ENCODE peak calls at places on chromosomes 16 and 17, in ten cellular contexts. K is sigmoid colon, U is K562, X is H1, H is GM12878, T is SK-N-SH, Y is transverse colon, S is esophagus muscularis mucosa, R is upper lobe of left lung, Z is HepG2. P is an unnamed sample.

GRCh38 chr16:55225972-55226542 is 97.9 kb upstream of the IRX6 start:
- DNase-seq in U (no peak), K (no peak), S (peak), Z (no peak), R (no peak), Y (no peak), X (no peak), H (no peak), T (no peak), P (no peak)

GRCh38 chr16:21646721-21647561 is 5.5 kb downstream of the IGSF6 start:
- DNase-seq in K (no peak), S (no peak), X (no peak), H (peak), U (no peak), Z (no peak), R (peak), T (no peak), Y (peak), P (peak)

GRCh38 chr16:70646260-70647241 is at the start of gene IL34:
- DNase-seq in T (peak), K (peak), Y (no peak), H (no peak), U (no peak), R (no peak), S (no peak), Z (no peak), X (no peak), P (no peak)

GRCh38 chr17:76333673-76334505 is 19.8 kb downstream of the PRPSAP1 start:
- DNase-seq in U (no peak), Z (no peak), H (no peak), T (no peak), K (peak), R (no peak), S (no peak), X (no peak), Y (no peak), P (no peak)

GRCh38 chr17:81923302-81924260 is 4.0 kb downstream of the MAFG start:
- DNase-seq in Z (no peak), R (peak), K (peak), U (peak), Y (peak), X (no peak), H (no peak), T (no peak), S (no peak), P (peak)

GRCh38 chr17:59521465-59522126 is 43.8 kb upstream of the DHX40 start:
- DNase-seq in H (peak), T (peak), S (no peak), R (peak), Y (peak), X (peak), K (peak), Z (peak), U (peak), P (peak)

GRCh38 chr17:2102931-2103398 is 48.1 kb downstream of the HIC1 start:
- DNase-seq in K (peak), T (no peak), U (no peak), Z (no peak), S (no peak), H (no peak), X (no peak), Y (no peak), R (no peak), P (no peak)

GRCh38 chr16:85611205-85611454 is 2.0 kb upstream of the GSE1 start:
- DNase-seq in S (no peak), T (no peak), Y (no peak), K (no peak), R (no peak), H (no peak), X (no peak), Z (no peak), U (peak), P (no peak)

GRCh38 chr16:80804061-80804450 is 342 bp downstream of the CDYL2 start:
- DNase-seq in Y (peak), S (no peak), H (no peak), T (no peak), R (peak), X (peak), Z (peak), K (no peak), U (peak), P (no peak)

GRCh38 chr16:51024703-51025102 is 126.4 kb downstream of the SALL1 start:
- DNase-seq in X (no peak), T (no peak), H (no peak), K (no peak), U (no peak), Z (no peak), R (no peak), S (no peak), Y (no peak), P (no peak)

GRCh38 chr16:86199182-86199581 is 300.2 kb downstream of the IRF8 start:
- DNase-seq in K (no peak), U (no peak), S (no peak), H (no peak), Z (no peak), Y (no peak), R (no peak), T (no peak), X (no peak), P (no peak)

GRCh38 chr16:3525951-3526350 is 25.1 kb downstream of the CLUAP1 start:
- DNase-seq in S (no peak), Z (no peak), Y (no peak), R (no peak), U (no peak), X (no peak), H (no peak), T (no peak), K (no peak), P (no peak)

GRCh38 chr16:31143036-31143888 is 6.6 kb downstream of the PRSS36 start:
- DNase-seq in H (no peak), R (peak), T (peak), X (peak), S (no peak), U (no peak), Z (no peak), Y (no peak), K (peak), P (no peak)

GRCh38 chr17:82998637-82999036 is 80.8 kb upstream of the METRNL start:
- DNase-seq in T (no peak), Z (no peak), S (no peak), K (no peak), X (no peak), U (no peak), Y (no peak), R (no peak), H (no peak), P (no peak)

DNA sequence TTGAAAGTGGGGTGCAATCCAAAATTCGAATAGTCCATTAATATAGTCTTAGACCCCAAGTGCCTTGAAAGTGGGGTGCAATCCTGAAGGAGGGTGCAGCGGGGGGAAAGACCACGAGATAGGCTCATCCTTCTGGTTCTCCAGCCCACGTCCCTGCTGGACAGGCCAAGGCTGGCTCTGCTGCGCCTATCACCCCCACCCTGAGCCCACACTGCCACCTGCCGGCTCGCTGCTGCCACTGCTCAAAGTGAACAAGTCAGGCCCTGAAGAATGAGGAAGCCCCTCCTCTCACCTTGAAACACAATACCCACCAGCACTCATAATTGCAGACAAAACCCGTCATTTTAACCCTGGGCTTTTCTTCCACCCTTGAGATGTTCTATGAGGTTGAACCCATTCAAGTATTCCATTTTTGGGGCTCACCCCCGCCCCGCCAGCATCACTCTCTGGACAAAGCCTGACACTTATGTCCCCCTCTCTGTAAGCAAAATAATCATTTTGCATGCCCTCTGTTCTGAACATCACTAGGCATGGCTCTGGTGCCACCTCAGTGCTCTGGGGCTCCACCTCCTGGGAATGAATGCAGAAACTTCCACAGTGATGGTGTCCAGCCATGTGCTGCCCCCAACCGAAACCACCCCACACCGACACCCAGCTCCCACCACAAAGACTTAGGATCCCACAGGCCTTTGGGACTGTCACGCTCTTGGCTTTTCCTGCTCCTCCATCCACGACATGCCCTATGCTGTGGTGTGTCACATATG is 56.8 kb downstream of the BEAN1 start:
- DNase-seq in H (no peak), R (peak), S (no peak), T (peak), X (peak), K (peak), U (peak), Z (peak), Y (peak), P (peak)
- H3K4me3 ChIP-seq in H (no peak), R (no peak), S (no peak), T (peak), X (no peak), K (no peak), U (no peak), Z (no peak), Y (no peak), P (no peak)

GRCh38 chr17:628507-628941 is 86.1 kb downstream of the VPS53 start:
- DNase-seq in U (no peak), R (peak), S (no peak), K (peak), T (no peak), H (no peak), Y (no peak), X (no peak), Z (no peak), P (no peak)

GRCh38 chr17:632551-632950 is 82.1 kb downstream of the VPS53 start:
- DNase-seq in T (no peak), S (no peak), R (no peak), K (no peak), X (no peak), Z (no peak), H (no peak), Y (no peak), U (no peak), P (no peak)

GRCh38 chr17:628089-628488 is 86.5 kb downstream of the VPS53 start:
- DNase-seq in X (no peak), Y (no peak), K (no peak), Z (no peak), H (no peak), T (no peak), U (no peak), S (no peak), R (no peak), P (no peak)

GRCh38 chr17:633133-633532 is 81.5 kb downstream of the VPS53 start:
- DNase-seq in K (no peak), T (no peak), Z (no peak), U (no peak), X (no peak), H (no peak), R (no peak), S (no peak), Y (no peak), P (no peak)

GRCh38 chr17:633641-634091 is 81.0 kb downstream of the VPS53 start:
- DNase-seq in K (peak), U (no peak), Y (no peak), H (no peak), T (no peak), Z (no peak), X (no peak), S (no peak), R (no peak), P (no peak)
- TF ChIP-seq EP300 in K (no peak), U (no peak), Y (no peak), H (no peak), T (no peak), Z (no peak), X (no peak), S (no peak), R (no peak), P (no peak)

GRCh38 chr17:229130-229944 is 47.9 kb upstream of the DOC2B start:
- DNase-seq in Y (peak), H (no peak), Z (no peak), K (peak), T (no peak), R (no peak), S (no peak), U (no peak), X (no peak), P (no peak)
- TF ChIP-seq POLR2AphosphoS5 in Y (no peak), H (no peak), Z (no peak), K (no peak), T (no peak), R (no peak), S (no peak), U (no peak), X (no peak), P (no peak)

GRCh38 chr17:39618956-39619785 is 7.6 kb upstream of the PPP1R1B start:
- DNase-seq in U (no peak), K (no peak), T (no peak), R (no peak), S (no peak), Z (peak), H (no peak), Y (no peak), X (no peak), P (no peak)

GRCh38 chr17:39618252-39618913 is 8.4 kb upstream of the PPP1R1B start:
- DNase-seq in T (peak), U (no peak), K (no peak), Y (peak), Z (no peak), X (peak), S (no peak), R (no peak), H (no peak), P (no peak)

GRCh38 chr17:39617100-39617445 is 9.4 kb upstream of the NEUROD2 start:
- DNase-seq in R (no peak), X (no peak), Z (no peak), Y (no peak), U (no peak), H (no peak), T (no peak), S (no peak), K (no peak), P (no peak)

GRCh38 chr17:39619786-39620101 is 7.0 kb upstream of the PPP1R1B start:
- DNase-seq in X (no peak), Y (no peak), H (no peak), R (no peak), U (no peak), S (no peak), K (no peak), T (no peak), Z (peak), P (no peak)

GRCh38 chr17:39617446-39618251 is 9.1 kb upstream of the PPP1R1B start:
- DNase-seq in T (peak), Z (no peak), Y (peak), U (peak), S (no peak), X (peak), H (no peak), K (peak), R (peak), P (peak)
- H3K4me3 ChIP-seq in T (peak), Z (peak), Y (peak), U (peak), S (peak), X (peak), H (peak), K (peak), R (peak), P (peak)

GRCh38 chr16:10895053-10895946 is 18.3 kb downstream of the CIITA start:
- DNase-seq in Z (peak), T (no peak), K (no peak), R (no peak), X (peak), H (no peak), U (peak), Y (peak), S (no peak), P (no peak)
- TF ChIP-seq EP300 in Z (no peak), T (no peak), K (no peak), R (no peak), X (peak), H (no peak), U (no peak), Y (no peak), S (no peak), P (no peak)

DNA sequence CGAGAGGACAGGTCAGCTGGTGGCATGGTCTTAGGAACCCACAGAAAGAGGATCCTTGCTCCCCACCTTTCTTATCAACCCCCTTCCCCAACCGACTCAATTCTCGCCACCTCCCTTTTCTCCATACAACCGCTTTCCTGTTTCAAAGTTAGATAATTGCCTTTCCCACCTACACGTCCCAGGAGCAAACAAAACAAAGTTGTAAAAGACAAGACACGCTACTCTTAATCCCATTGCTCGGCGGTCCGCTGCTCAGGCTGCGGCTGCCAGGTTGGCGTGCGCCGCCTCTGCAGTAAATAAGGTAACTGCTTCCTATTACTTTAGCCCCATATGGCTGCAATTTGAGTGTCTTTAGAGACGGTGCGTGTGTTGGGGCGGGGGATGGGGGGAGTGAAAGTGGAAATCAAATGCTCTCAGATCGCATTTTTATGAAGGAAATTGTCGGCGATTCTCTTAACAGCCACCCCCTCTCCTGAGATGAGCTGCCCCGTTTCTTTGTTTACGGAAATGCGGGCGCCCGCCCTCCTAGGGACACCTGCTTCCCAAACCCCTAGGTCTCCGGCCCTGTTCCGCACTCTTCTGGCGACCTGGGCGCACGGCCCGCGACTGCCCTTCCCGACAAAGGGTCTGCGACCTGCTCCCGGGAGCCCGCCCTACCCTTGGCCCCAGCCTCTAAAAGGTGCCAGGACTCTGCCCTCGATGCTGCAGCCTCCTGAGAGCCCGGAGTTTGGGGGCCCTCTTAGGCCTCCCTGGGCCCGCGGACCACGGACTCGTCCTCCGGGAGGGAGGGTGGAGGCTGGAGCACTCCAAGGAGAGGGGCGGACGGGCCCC is 3.7 kb upstream of the CBX8 start:
- DNase-seq in X (peak), U (no peak), K (no peak), Y (peak), H (no peak), Z (no peak), R (no peak), T (peak), S (no peak), P (no peak)
- TF ChIP-seq POLR2AphosphoS5 in X (no peak), U (no peak), K (no peak), Y (no peak), H (no peak), Z (no peak), R (no peak), T (no peak), S (no peak), P (no peak)

DNA sequence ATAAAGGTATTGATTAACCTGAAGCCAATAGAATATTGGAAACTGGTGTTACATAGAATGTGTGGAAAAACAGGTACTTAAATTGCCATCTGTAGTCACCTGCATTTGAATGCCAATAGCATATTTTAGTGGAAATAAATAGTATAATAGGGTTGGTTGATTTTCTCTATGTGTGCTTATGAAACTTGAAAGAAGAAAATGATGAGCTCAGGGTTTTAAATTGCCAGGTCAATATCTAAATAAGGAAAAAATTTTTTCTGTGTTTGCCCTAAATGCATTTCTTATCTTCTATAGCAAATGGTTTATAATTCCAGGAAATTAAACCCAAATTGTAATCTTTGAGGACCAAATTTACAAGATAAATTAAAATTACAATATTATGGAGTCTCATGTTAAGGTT is 626.6 kb downstream of the CDH8 start:
- DNase-seq in R (no peak), Z (no peak), U (no peak), T (no peak), K (no peak), H (no peak), X (no peak), Y (no peak), S (no peak), P (no peak)
- H3K4me3 ChIP-seq in R (no peak), Z (no peak), U (no peak), T (no peak), K (no peak), H (no peak), X (no peak), Y (no peak), S (no peak), P (no peak)

GRCh38 chr17:29250666-29251065 is 4.0 kb downstream of the CRYBA1 start:
- DNase-seq in H (no peak), S (no peak), K (no peak), Y (no peak), U (no peak), T (no peak), R (no peak), X (no peak), Z (no peak), P (no peak)

GRCh38 chr17:29248845-29249244 is 2.2 kb downstream of the CRYBA1 start:
- DNase-seq in X (no peak), K (no peak), R (no peak), S (no peak), Z (no peak), U (no peak), H (no peak), T (no peak), Y (no peak), P (no peak)

GRCh38 chr17:29253037-29253436 is 6.4 kb downstream of the CRYBA1 start:
- DNase-seq in T (no peak), Y (no peak), H (no peak), S (no peak), X (no peak), Z (no peak), R (no peak), U (no peak), K (no peak), P (no peak)

GRCh38 chr17:29251184-29251583 is 4.5 kb downstream of the CRYBA1 start:
- DNase-seq in X (no peak), U (no peak), Y (no peak), R (no peak), T (no peak), Z (no peak), K (no peak), S (no peak), H (no peak), P (no peak)

DNA sequence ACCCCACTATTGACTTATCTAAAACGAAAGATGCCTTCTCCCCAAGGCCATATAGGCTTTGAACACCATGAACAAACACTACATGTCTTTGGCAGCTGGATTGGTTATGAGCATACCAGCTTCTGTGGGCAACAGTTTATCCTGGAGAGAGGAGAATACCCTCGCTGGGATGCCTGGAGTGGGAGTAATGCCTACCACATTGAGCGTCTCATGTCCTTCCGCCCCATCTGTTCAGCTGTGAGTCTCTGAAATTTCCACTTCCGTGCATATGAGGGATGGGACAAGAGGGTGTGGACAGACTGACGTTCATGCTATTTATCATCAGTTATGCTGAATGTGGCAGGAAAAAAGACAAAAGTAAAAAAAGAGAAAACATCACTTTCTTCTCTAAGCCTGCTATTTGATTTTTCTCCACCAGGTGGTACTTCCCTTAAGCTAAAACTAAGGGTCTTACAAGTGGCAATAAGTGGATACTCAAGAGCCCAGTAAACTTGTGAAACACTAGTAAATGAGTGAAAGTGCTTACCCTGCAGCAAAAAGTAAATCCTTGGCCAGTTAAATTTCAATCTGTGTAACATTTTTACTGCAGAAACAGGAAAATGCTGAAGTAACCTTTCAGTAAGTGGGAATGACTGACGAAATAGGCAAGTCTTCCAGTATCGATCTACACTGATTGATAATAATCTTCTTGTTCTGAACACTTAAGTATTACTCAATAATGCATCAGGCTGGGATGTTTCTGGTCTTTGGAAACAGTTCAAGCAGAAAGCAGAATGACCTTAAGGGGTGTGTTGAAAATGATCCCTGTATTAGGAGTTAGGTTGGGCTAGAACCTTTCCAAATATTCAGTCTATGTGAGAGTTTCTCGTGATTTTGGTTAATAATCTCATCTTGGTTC is 5.6 kb downstream of the CRYBA1 start:
- DNase-seq in U (peak), H (no peak), Z (no peak), K (no peak), Y (no peak), S (peak), T (peak), X (no peak), R (no peak), P (no peak)
- TF ChIP-seq EP300 in U (no peak), H (no peak), Z (no peak), K (no peak), Y (no peak), S (no peak), T (no peak), X (no peak), R (no peak), P (no peak)